ENCODE peak calls at places on chromosomes 13 and 19, in four cellular contexts. One of them, this sample, is unnamed.

GRCh38 chr13:103671547-103671946 is 605.3 kb upstream of the SLC10A2 start:
- DNase-seq in IMR-90: no peak
- DNase-seq in H1: no peak
- DNase-seq in mesendoderm: peak
- DNase-seq in this sample: no peak

GRCh38 chr19:46878613-46879375 is 18.0 kb downstream of the ARHGAP35 start:
- DNase-seq in IMR-90: peak
- DNase-seq in H1: no peak
- DNase-seq in mesendoderm: no peak
- DNase-seq in this sample: no peak

GRCh38 chr19:15463865-15464371 is 426 bp downstream of the RASAL3 start:
- DNase-seq in IMR-90: no peak
- DNase-seq in H1: no peak
- DNase-seq in mesendoderm: no peak
- DNase-seq in this sample: peak

GRCh38 chr13:45367358-45367757 is 26.4 kb upstream of the TPT1 start:
- DNase-seq in IMR-90: peak
- DNase-seq in H1: peak
- DNase-seq in mesendoderm: peak
- DNase-seq in this sample: peak

GRCh38 chr13:103277959-103278673 is 211.9 kb upstream of the SLC10A2 start:
- DNase-seq in IMR-90: no peak
- DNase-seq in mesendoderm: no peak
- DNase-seq in H1: no peak
- DNase-seq in this sample: no peak

GRCh38 chr13:25468330-25469178 is 96.8 kb downstream of the ATP8A2 start:
- DNase-seq in mesendoderm: peak
- DNase-seq in H1: no peak
- DNase-seq in IMR-90: no peak
- DNase-seq in this sample: peak

GRCh38 chr13:112325941-112326645 is 50.1 kb upstream of the SPACA7 start:
- DNase-seq in mesendoderm: no peak
- DNase-seq in H1: no peak
- DNase-seq in IMR-90: no peak
- DNase-seq in this sample: no peak

GRCh38 chr13:40764587-40765403 is 6.2 kb downstream of the MRPS31 start:
- DNase-seq in IMR-90: no peak
- DNase-seq in mesendoderm: no peak
- DNase-seq in H1: no peak
- DNase-seq in this sample: no peak

GRCh38 chr13:29936051-29936813 is 85.8 kb upstream of the UBL3 start:
- DNase-seq in mesendoderm: no peak
- DNase-seq in IMR-90: no peak
- DNase-seq in H1: no peak
- DNase-seq in this sample: no peak

GRCh38 chr19:43634877-43635560 is 4.6 kb downstream of the CADM4 start:
- DNase-seq in IMR-90: no peak
- DNase-seq in mesendoderm: peak
- DNase-seq in H1: no peak
- DNase-seq in this sample: peak

GRCh38 chr13:93336733-93337132 is 110.1 kb downstream of the GPC6 start:
- DNase-seq in H1: no peak
- DNase-seq in mesendoderm: no peak
- DNase-seq in IMR-90: no peak
- DNase-seq in this sample: no peak

GRCh38 chr19:7983286-7983950 is 22.0 kb downstream of the ELAVL1 start:
- DNase-seq in mesendoderm: no peak
- DNase-seq in H1: no peak
- DNase-seq in IMR-90: no peak
- DNase-seq in this sample: no peak

GRCh38 chr19:7986321-7987083 is 18.9 kb downstream of the ELAVL1 start:
- DNase-seq in mesendoderm: no peak
- DNase-seq in IMR-90: peak
- DNase-seq in H1: no peak
- DNase-seq in this sample: no peak

GRCh38 chr19:7983995-7984837 is 21.2 kb downstream of the ELAVL1 start:
- DNase-seq in mesendoderm: no peak
- DNase-seq in IMR-90: no peak
- DNase-seq in H1: no peak
- DNase-seq in this sample: no peak

GRCh38 chr19:7987084-7987768 is 18.2 kb downstream of the ELAVL1 start:
- DNase-seq in H1: no peak
- DNase-seq in IMR-90: no peak
- DNase-seq in mesendoderm: no peak
- DNase-seq in this sample: no peak

GRCh38 chr19:7985481-7985911 is 19.9 kb downstream of the ELAVL1 start:
- DNase-seq in H1: no peak
- DNase-seq in mesendoderm: no peak
- DNase-seq in IMR-90: no peak
- DNase-seq in this sample: no peak
- H2AK5ac ChIP-seq in H1: no peak
- H2AK5ac ChIP-seq in mesendoderm: no peak
- H2AK5ac ChIP-seq in IMR-90: no peak
- H2AK5ac ChIP-seq in this sample: no peak

GRCh38 chr19:31314156-31314555 is 35.1 kb downstream of the TSHZ3 start:
- DNase-seq in H1: no peak
- DNase-seq in mesendoderm: no peak
- DNase-seq in IMR-90: no peak
- DNase-seq in this sample: no peak

GRCh38 chr19:31312004-31312403 is 37.2 kb downstream of the TSHZ3 start:
- DNase-seq in IMR-90: peak
- DNase-seq in H1: no peak
- DNase-seq in mesendoderm: no peak
- DNase-seq in this sample: no peak

GRCh38 chr19:31314849-31315620 is 34.2 kb downstream of the TSHZ3 start:
- DNase-seq in mesendoderm: no peak
- DNase-seq in IMR-90: no peak
- DNase-seq in H1: no peak
- DNase-seq in this sample: no peak

GRCh38 chr19:31312629-31313244 is 36.5 kb downstream of the TSHZ3 start:
- DNase-seq in IMR-90: no peak
- DNase-seq in mesendoderm: no peak
- DNase-seq in H1: no peak
- DNase-seq in this sample: no peak

GRCh38 chr19:31313291-31314030 is 35.8 kb downstream of the TSHZ3 start:
- DNase-seq in H1: no peak
- DNase-seq in IMR-90: no peak
- DNase-seq in mesendoderm: no peak
- DNase-seq in this sample: no peak
- H4K5ac ChIP-seq in H1: no peak
- H4K5ac ChIP-seq in IMR-90: no peak
- H4K5ac ChIP-seq in mesendoderm: no peak
- H4K5ac ChIP-seq in this sample: no peak

GRCh38 chr19:3154957-3155736 is 19.3 kb downstream of the GNA15 start:
- DNase-seq in mesendoderm: peak
- DNase-seq in IMR-90: peak
- DNase-seq in H1: no peak
- DNase-seq in this sample: no peak
- H3K9ac ChIP-seq in mesendoderm: no peak
- H3K9ac ChIP-seq in IMR-90: peak
- H3K9ac ChIP-seq in H1: no peak
- H3K9ac ChIP-seq in this sample: no peak

GRCh38 chr13:101425623-101426022 is 9.3 kb upstream of the NALCN start:
- DNase-seq in IMR-90: no peak
- DNase-seq in mesendoderm: peak
- DNase-seq in H1: no peak
- DNase-seq in this sample: no peak

GRCh38 chr13:101429733-101430132 is 13.4 kb upstream of the NALCN start:
- DNase-seq in mesendoderm: peak
- DNase-seq in H1: no peak
- DNase-seq in IMR-90: peak
- DNase-seq in this sample: no peak

GRCh38 chr13:101424381-101425155 is 8.3 kb upstream of the NALCN start:
- DNase-seq in mesendoderm: no peak
- DNase-seq in H1: no peak
- DNase-seq in IMR-90: peak
- DNase-seq in this sample: no peak

GRCh38 chr13:101425156-101425471 is 8.8 kb upstream of the NALCN start:
- DNase-seq in mesendoderm: no peak
- DNase-seq in H1: no peak
- DNase-seq in IMR-90: no peak
- DNase-seq in this sample: no peak

DNA sequence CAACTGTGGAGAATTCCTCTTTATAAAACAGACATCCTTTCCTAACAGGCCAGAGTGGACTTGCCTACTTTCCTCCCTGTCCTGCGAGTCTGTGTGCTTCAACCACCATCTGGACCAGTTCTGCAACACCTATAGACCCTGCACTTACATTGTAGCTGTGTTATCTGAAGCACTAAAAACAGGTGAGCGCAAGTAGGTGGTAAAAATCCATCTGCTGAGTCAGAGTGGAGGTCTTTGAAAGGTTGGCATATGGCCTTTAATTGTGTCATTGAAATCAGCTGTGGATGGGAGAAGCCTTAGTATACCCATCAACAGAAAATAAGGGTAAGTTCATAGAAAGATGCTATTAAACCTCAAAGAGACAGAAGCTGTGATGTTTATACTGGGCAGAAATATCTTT is 7.6 kb upstream of the NALCN start:
- DNase-seq in IMR-90: no peak
- DNase-seq in H1: no peak
- DNase-seq in mesendoderm: no peak
- DNase-seq in this sample: no peak
- H2AK5ac ChIP-seq in IMR-90: no peak
- H2AK5ac ChIP-seq in H1: no peak
- H2AK5ac ChIP-seq in mesendoderm: no peak
- H2AK5ac ChIP-seq in this sample: no peak

DNA sequence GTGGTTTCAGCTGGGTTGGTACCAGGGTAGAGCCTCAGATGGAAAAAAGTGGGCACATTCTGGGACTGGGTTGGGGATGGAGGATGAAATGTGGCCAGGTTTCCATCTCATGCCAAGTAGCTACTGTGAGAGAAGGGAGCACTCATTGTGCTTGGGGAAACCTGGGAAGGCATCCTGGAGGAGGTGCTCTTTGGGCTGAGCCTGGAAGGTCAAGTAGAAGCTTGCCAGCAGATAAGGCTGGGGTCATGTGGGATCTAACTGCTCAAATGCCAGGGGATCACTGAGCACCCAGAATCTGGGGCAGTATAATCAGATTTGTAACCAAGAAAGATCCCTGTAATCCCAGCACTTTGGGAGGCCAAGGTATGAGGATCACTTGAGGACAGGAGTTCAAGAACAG is 9.0 kb upstream of the KCNN1 start:
- DNase-seq in IMR-90: no peak
- DNase-seq in mesendoderm: no peak
- DNase-seq in H1: no peak
- DNase-seq in this sample: no peak
- H4K5ac ChIP-seq in IMR-90: no peak
- H4K5ac ChIP-seq in mesendoderm: no peak
- H4K5ac ChIP-seq in H1: no peak
- H4K5ac ChIP-seq in this sample: no peak